ENCODE peak calls at places on chromosomes 12 and 14, in eight cellular contexts. B, H, U, E, K, X, L and M are unnamed samples.

GRCh38 chr12:91931110-91931509 is 214.5 kb downstream of the BTG1 start:
- DNase-seq in X (no peak), U (no peak), K (no peak), B (no peak), L (no peak), H (no peak), E (no peak), M (peak)

GRCh38 chr14:100815478-100816285 is 10.2 kb upstream of the MEG3 start:
- DNase-seq in H (no peak), B (no peak), X (peak), E (peak), L (peak), U (no peak), K (no peak), M (no peak)

GRCh38 chr14:105491366-105492006 is 440 bp downstream of the TEDC1 start:
- DNase-seq in B (no peak), L (peak), K (peak), E (peak), H (peak), X (no peak), U (peak), M (peak)

GRCh38 chr12:52243264-52243773 is 10.3 kb downstream of the KRT7 start:
- DNase-seq in K (no peak), E (no peak), L (no peak), H (no peak), B (no peak), X (no peak), U (no peak), M (peak)

GRCh38 chr12:126950266-126950665 is 1316.7 kb upstream of the TMEM132C start:
- DNase-seq in E (no peak), K (no peak), H (no peak), X (no peak), B (no peak), U (no peak), L (no peak), M (no peak)

GRCh38 chr14:81589381-81590065 is 55.9 kb upstream of the SEL1L start:
- DNase-seq in B (no peak), X (no peak), H (no peak), L (no peak), E (no peak), U (no peak), K (no peak), M (no peak)

GRCh38 chr14:35420036-35420811 is 15.7 kb upstream of the NFKBIA start:
- DNase-seq in U (no peak), L (peak), K (no peak), B (no peak), X (no peak), E (no peak), H (peak), M (no peak)

GRCh38 chr12:9730591-9730990 is 2.3 kb downstream of the CLECL1 start:
- DNase-seq in X (no peak), K (no peak), E (no peak), U (no peak), H (no peak), L (no peak), B (no peak), M (no peak)

GRCh38 chr14:99512571-99513182 is 31.5 kb downstream of the CCNK start:
- DNase-seq in L (no peak), B (no peak), K (no peak), H (no peak), U (no peak), E (no peak), X (no peak), M (no peak)

GRCh38 chr14:33569844-33570716 is 380.8 kb downstream of the EGLN3 start:
- DNase-seq in K (no peak), X (no peak), H (no peak), U (no peak), L (no peak), B (no peak), E (no peak), M (no peak)

GRCh38 chr12:92745874-92746553 is 43.2 kb downstream of the PLEKHG7 start:
- DNase-seq in L (peak), B (peak), K (no peak), H (peak), X (peak), U (no peak), E (peak), M (no peak)

GRCh38 chr12:44961887-44962286 is 85.8 kb upstream of the NELL2 start:
- DNase-seq in K (no peak), E (no peak), H (no peak), L (no peak), B (no peak), U (no peak), X (no peak), M (peak)

GRCh38 chr12:50224026-50224692 is 57.0 kb upstream of the CERS5 start:
- DNase-seq in K (no peak), L (no peak), X (no peak), E (no peak), H (no peak), U (no peak), B (no peak), M (peak)

GRCh38 chr12:47360771-47361388 is 281.1 kb upstream of the AMIGO2 start:
- DNase-seq in X (no peak), E (no peak), H (no peak), L (no peak), B (no peak), U (no peak), K (no peak), M (no peak)